ENCODE peak calls at places on chromosomes 13 and 19, in eight cellular contexts. L, K, C, I, M, A, N and T are unnamed samples.

GRCh38 chr13:72536668-72537399 is 190.6 kb downstream of the MZT1 start:
- DNase-seq in K (no peak), N (no peak), L (no peak), I (peak), M (no peak), C (no peak), A (peak), T (no peak)

GRCh38 chr19:46878613-46879375 is 18.0 kb downstream of the ARHGAP35 start:
- DNase-seq in K (peak), C (no peak), A (no peak), L (peak), I (no peak), N (no peak), M (no peak), T (no peak)

GRCh38 chr19:27777242-27777641 is 1435.7 kb downstream of the UQCRFS1 start:
- DNase-seq in I (no peak), C (no peak), L (no peak), M (no peak), K (no peak), N (no peak), A (no peak), T (no peak)

GRCh38 chr13:26051231-26052135 is at the start of gene SHISA2:
- DNase-seq in K (peak), A (peak), M (no peak), L (peak), I (peak), N (no peak), C (no peak), T (no peak)

GRCh38 chr13:83879431-83880171 is 2.7 kb downstream of the SLITRK1 start:
- DNase-seq in C (no peak), M (no peak), L (peak), I (no peak), N (no peak), A (no peak), K (no peak), T (no peak)

GRCh38 chr13:104204177-104204576 is 1138.0 kb upstream of the SLC10A2 start:
- DNase-seq in N (no peak), C (no peak), K (no peak), I (no peak), M (no peak), L (no peak), A (no peak), T (no peak)

GRCh38 chr13:41605319-41606285 is 148.3 kb downstream of the RGCC start:
- DNase-seq in A (no peak), C (no peak), N (no peak), M (no peak), I (no peak), L (no peak), K (no peak), T (no peak)

GRCh38 chr13:44906758-44907157 is 82.5 kb downstream of the NUFIP1 start:
- DNase-seq in N (peak), I (peak), M (no peak), C (no peak), K (no peak), L (no peak), A (peak), T (no peak)

GRCh38 chr19:10010247-10010691 is at the start of gene COL5A3:
- DNase-seq in A (peak), M (no peak), K (peak), C (no peak), I (peak), N (no peak), L (peak), T (peak)

GRCh38 chr13:31515427-31515826 is 223.9 kb upstream of the RXFP2 start:
- DNase-seq in L (no peak), C (no peak), I (no peak), N (no peak), K (no peak), A (no peak), M (no peak), T (no peak)

GRCh38 chr19:5966941-5967340 is 11.0 kb downstream of the RANBP3 start:
- DNase-seq in K (no peak), A (no peak), I (no peak), L (no peak), C (no peak), M (no peak), N (no peak), T (no peak)

GRCh38 chr13:112603641-112604220 is 15.8 kb upstream of the TUBGCP3 start:
- DNase-seq in A (no peak), I (no peak), C (no peak), K (peak), L (no peak), M (no peak), N (no peak), T (no peak)

GRCh38 chr13:41398494-41399190 is 58.7 kb upstream of the RGCC start:
- DNase-seq in M (no peak), A (no peak), K (peak), L (no peak), C (no peak), N (no peak), I (no peak), T (no peak)

GRCh38 chr13:110137677-110138008 is 169.3 kb downstream of the COL4A1 start:
- DNase-seq in A (no peak), M (no peak), N (no peak), L (no peak), I (peak), K (no peak), C (no peak), T (no peak)

GRCh38 chr19:33397536-33398360 is 24.2 kb downstream of the CEBPG start:
- DNase-seq in A (no peak), C (peak), K (no peak), I (no peak), L (no peak), N (no peak), M (no peak), T (no peak)

GRCh38 chr19:38277969-38278680 is 13.8 kb downstream of the SPINT2 start:
- DNase-seq in C (no peak), I (peak), L (no peak), K (peak), A (no peak), N (peak), M (no peak), T (peak)

GRCh38 chr19:51593138-51593890 is 22.2 kb downstream of the ZNF175 start:
- DNase-seq in M (no peak), N (no peak), C (no peak), K (no peak), L (no peak), A (no peak), I (no peak), T (no peak)

GRCh38 chr13:97986841-97987240 is 33.4 kb downstream of the IPO5 start:
- DNase-seq in M (no peak), L (no peak), K (no peak), I (no peak), N (no peak), C (no peak), A (no peak), T (no peak)

GRCh38 chr19:55647732-55648656 is at the start of gene CCDC106:
- DNase-seq in A (peak), K (peak), I (peak), L (peak), M (no peak), N (no peak), C (no peak), T (peak)

GRCh38 chr13:93535256-93535655 is 308.6 kb downstream of the GPC6 start:
- DNase-seq in N (no peak), K (peak), A (no peak), C (no peak), I (no peak), L (peak), M (no peak), T (no peak)

GRCh38 chr19:2244486-2244885 is 4.6 kb upstream of the AMH start:
- DNase-seq in A (no peak), I (no peak), N (no peak), K (no peak), L (no peak), C (no peak), M (no peak), T (no peak)

GRCh38 chr13:30224732-30225131 is 82.6 kb downstream of the KATNAL1 start:
- DNase-seq in N (no peak), C (no peak), M (peak), I (no peak), K (peak), A (no peak), L (peak), T (no peak)
- TF ChIP-seq CTCF in N (no peak), C (no peak), M (no peak), I (no peak), K (no peak), A (no peak), L (no peak), T (no peak)

GRCh38 chr13:90592943-90593342 is 754.5 kb upstream of the MIR17HG start:
- DNase-seq in N (no peak), M (no peak), C (no peak), K (no peak), A (no peak), I (no peak), L (no peak), T (no peak)
- TF ChIP-seq CTCF in N (no peak), M (no peak), C (no peak), K (no peak), A (no peak), I (no peak), L (no peak), T (no peak)

GRCh38 chr13:52399037-52399436 is 6.9 kb downstream of the THSD1 start:
- DNase-seq in N (no peak), A (no peak), C (no peak), M (no peak), K (no peak), I (no peak), L (no peak), T (no peak)
- TF ChIP-seq CTCF in N (no peak), A (no peak), C (no peak), M (no peak), K (no peak), I (no peak), L (no peak), T (no peak)

GRCh38 chr13:99086149-99086868 is 108.4 kb upstream of the DOCK9 start:
- DNase-seq in N (no peak), C (no peak), L (peak), A (peak), I (peak), K (peak), M (no peak), T (peak)
- TF ChIP-seq CTCF in N (no peak), C (peak), L (no peak), A (no peak), I (no peak), K (no peak), M (no peak), T (no peak)